ENCODE peak calls at places on chromosomes 13 and 19, in seven cellular contexts. B, M, C, A, P, Y and Q are unnamed samples.

GRCh38 chr19:9018163-9018875 is 8.1 kb upstream of the MUC16 start:
- DNase-seq in Y (no peak), M (no peak), B (no peak), A (no peak), C (peak), P (no peak), Q (no peak)

GRCh38 chr19:342801-343421 is 1.7 kb downstream of the MIER2 start:
- DNase-seq in P (no peak), A (no peak), Y (peak), B (no peak), M (no peak), C (peak), Q (no peak)

GRCh38 chr19:17842663-17843313 is 5.0 kb downstream of the JAK3 start:
- DNase-seq in A (no peak), B (no peak), M (no peak), P (no peak), Y (no peak), C (no peak), Q (no peak)

GRCh38 chr19:30133803-30134202 is 191.8 kb downstream of the URI1 start:
- DNase-seq in B (no peak), C (no peak), M (no peak), A (no peak), Y (no peak), P (no peak), Q (no peak)

GRCh38 chr19:55131421-55131820 is 14.0 kb upstream of the PPP1R12C start:
- DNase-seq in A (no peak), B (no peak), P (no peak), M (no peak), Y (no peak), C (no peak), Q (no peak)

GRCh38 chr13:65966991-65967451 is 1263.1 kb downstream of the PCDH9 start:
- DNase-seq in C (peak), B (no peak), P (no peak), Y (no peak), A (no peak), M (no peak), Q (peak)

GRCh38 chr19:1700733-1701663 is 48.6 kb upstream of the TCF3 start:
- DNase-seq in A (no peak), Y (no peak), B (no peak), M (peak), P (no peak), C (no peak), Q (no peak)

GRCh38 chr13:97339019-97339988 is 94.7 kb upstream of the RAP2A start:
- DNase-seq in Y (no peak), A (no peak), C (no peak), M (no peak), P (no peak), B (no peak), Q (no peak)

GRCh38 chr13:102847272-102848234 is 1.7 kb downstream of the ERCC5 start:
- DNase-seq in C (no peak), P (no peak), M (no peak), B (no peak), Y (no peak), A (no peak), Q (no peak)

GRCh38 chr19:3365447-3366103 is 808 bp upstream of the NFIC start:
- DNase-seq in Y (no peak), P (no peak), A (no peak), B (no peak), M (no peak), C (no peak), Q (no peak)

GRCh38 chr13:98606296-98606695 is 29.4 kb upstream of the STK24 start:
- DNase-seq in B (no peak), Y (no peak), P (no peak), C (no peak), A (no peak), M (no peak), Q (no peak)

GRCh38 chr13:94920578-94920977 is 208.2 kb upstream of the SOX21 start:
- DNase-seq in M (no peak), C (no peak), B (no peak), P (no peak), A (no peak), Y (no peak), Q (no peak)

GRCh38 chr19:1308718-1309117 is 23.0 kb downstream of the EFNA2 start:
- DNase-seq in M (no peak), C (no peak), Y (no peak), P (no peak), B (no peak), A (no peak), Q (no peak)

GRCh38 chr13:27955192-27955591 is 13.9 kb downstream of the CDX2 start:
- DNase-seq in Y (no peak), M (no peak), B (no peak), A (no peak), C (no peak), P (no peak), Q (no peak)

GRCh38 chr19:45306522-45307027 is 16.1 kb downstream of the CKM start:
- DNase-seq in A (peak), P (no peak), B (no peak), C (no peak), Y (no peak), M (no peak), Q (no peak)

GRCh38 chr19:38663957-38664502 is 16.6 kb downstream of the ACTN4 start:
- DNase-seq in P (no peak), A (no peak), B (no peak), M (no peak), Y (no peak), C (no peak), Q (no peak)

GRCh38 chr19:38031423-38031770 is 124.4 kb downstream of the SIPA1L3 start:
- DNase-seq in B (no peak), M (no peak), C (no peak), Y (peak), A (no peak), P (no peak), Q (no peak)

GRCh38 chr13:35857769-35858168 is 273.4 kb downstream of the DCLK1 start:
- DNase-seq in Y (no peak), C (no peak), P (no peak), B (no peak), A (no peak), M (no peak), Q (no peak)

GRCh38 chr13:61477619-61478018 is 62.0 kb upstream of the PCDH20 start:
- DNase-seq in P (no peak), Y (no peak), M (no peak), B (no peak), C (no peak), A (no peak), Q (no peak)

GRCh38 chr13:20716951-20717350 is 13.5 kb downstream of the IL17D start:
- DNase-seq in Y (no peak), C (no peak), M (no peak), A (no peak), P (no peak), B (no peak), Q (no peak)

GRCh38 chr13:39417643-39418042 is 185.3 kb downstream of the LHFPL6 start:
- DNase-seq in P (no peak), B (no peak), M (no peak), Y (peak), C (peak), A (no peak), Q (no peak)

GRCh38 chr19:38400361-38400760 is 2.5 kb upstream of the FAM98C start:
- DNase-seq in Y (no peak), C (no peak), A (no peak), P (no peak), M (no peak), B (no peak), Q (no peak)

GRCh38 chr13:108572782-108573211 is 56.6 kb upstream of the MYO16 start:
- DNase-seq in A (no peak), Y (no peak), C (no peak), M (no peak), B (no peak), P (no peak), Q (no peak)